ENCODE peak calls at places on chromosomes 4 and X, in four cellular contexts. One of them, this sample, is unnamed. For H3K4me1, the result is how much of the 10 kb centered on the place peaks cover.

GRCh38 chrX:136623400-136623799 is 24.6 kb upstream of the CD40LG start:
- DNase-seq in fibroblast of lung: no peak
- DNase-seq in IMR-90: no peak
- DNase-seq in breast epithelium: no peak
- DNase-seq in this sample: no peak

GRCh38 chr4:152620915-152621314 is 58.9 kb downstream of the TMEM154 start:
- DNase-seq in fibroblast of lung: no peak
- DNase-seq in IMR-90: no peak
- DNase-seq in breast epithelium: no peak
- DNase-seq in this sample: no peak

GRCh38 chr4:41260315-41260714 is 3.6 kb downstream of the UCHL1 start:
- DNase-seq in fibroblast of lung: no peak
- DNase-seq in IMR-90: no peak
- DNase-seq in breast epithelium: no peak
- DNase-seq in this sample: no peak

GRCh38 chr4:55768291-55768690 is 51.3 kb upstream of the EXOC1L start:
- DNase-seq in fibroblast of lung: peak
- DNase-seq in IMR-90: peak
- DNase-seq in breast epithelium: no peak
- DNase-seq in this sample: peak

GRCh38 chr4:44100456-44100855 is 348.2 kb downstream of the KCTD8 start:
- DNase-seq in fibroblast of lung: no peak
- DNase-seq in IMR-90: no peak
- DNase-seq in breast epithelium: no peak
- DNase-seq in this sample: no peak

GRCh38 chr4:137266511-137266910 is 265.8 kb downstream of the PCDH18 start:
- DNase-seq in fibroblast of lung: peak
- DNase-seq in IMR-90: no peak
- DNase-seq in breast epithelium: no peak
- DNase-seq in this sample: no peak

GRCh38 chr4:139234258-139234657 is 45.8 kb downstream of the MGARP start:
- DNase-seq in fibroblast of lung: no peak
- DNase-seq in IMR-90: no peak
- DNase-seq in breast epithelium: no peak
- DNase-seq in this sample: no peak

GRCh38 chrX:8971116-8971515 is 62.8 kb downstream of the FAM9B start:
- DNase-seq in fibroblast of lung: peak
- DNase-seq in IMR-90: peak
- DNase-seq in breast epithelium: no peak
- DNase-seq in this sample: no peak

GRCh38 chr4:20194079-20195013 is 57.4 kb upstream of the SLIT2 start:
- DNase-seq in fibroblast of lung: peak
- DNase-seq in IMR-90: peak
- DNase-seq in breast epithelium: no peak
- DNase-seq in this sample: peak

GRCh38 chrX:15873566-15873965 is 19.0 kb upstream of the AP1S2 start:
- DNase-seq in fibroblast of lung: peak
- DNase-seq in IMR-90: peak
- DNase-seq in breast epithelium: no peak
- DNase-seq in this sample: no peak

DNA sequence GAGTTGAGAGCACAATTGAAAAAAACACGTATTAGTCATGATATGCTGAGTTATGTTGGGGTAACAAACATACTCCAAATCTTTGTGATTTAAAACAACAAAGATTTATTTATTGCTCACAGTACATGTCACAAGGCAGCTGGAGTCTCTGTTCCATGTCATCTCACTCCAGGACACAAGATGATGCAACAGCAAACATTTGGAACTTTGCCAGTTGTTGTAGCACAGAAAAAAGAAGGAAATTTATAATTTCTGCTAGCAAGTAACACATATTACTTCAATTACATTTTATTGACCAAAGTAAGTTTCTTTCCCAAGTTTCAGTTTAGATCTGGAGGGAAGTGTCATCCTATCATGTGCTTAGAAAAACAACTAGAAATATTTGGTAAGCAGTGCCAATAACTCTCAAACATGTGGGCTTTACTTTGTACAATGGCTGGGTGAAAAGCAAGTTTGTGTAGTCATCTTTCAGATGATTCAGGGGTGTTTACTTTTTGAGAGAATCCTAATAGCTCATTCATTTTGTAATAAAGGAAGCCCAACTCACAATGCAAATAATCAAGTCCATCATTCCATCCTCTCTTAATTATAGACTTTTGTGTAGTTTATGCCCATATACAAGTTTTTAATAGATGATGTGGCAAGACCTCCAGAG is 452.3 kb downstream of the ZIC3 start:
- DNase-seq in fibroblast of lung: no peak
- DNase-seq in IMR-90: no peak
- DNase-seq in breast epithelium: no peak
- DNase-seq in this sample: no peak
- H3K27ac ChIP-seq in fibroblast of lung: no peak
- H3K27ac ChIP-seq in IMR-90: no peak
- H3K27ac ChIP-seq in breast epithelium: no peak
- H3K27ac ChIP-seq in this sample: no peak

GRCh38 chrX:24277405-24277804 is 36.5 kb downstream of the SUPT20HL2 start:
- DNase-seq in fibroblast of lung: no peak
- DNase-seq in IMR-90: no peak
- DNase-seq in breast epithelium: no peak
- DNase-seq in this sample: no peak

GRCh38 chrX:24271262-24271661 is 42.6 kb downstream of the SUPT20HL2 start:
- DNase-seq in fibroblast of lung: no peak
- DNase-seq in IMR-90: no peak
- DNase-seq in breast epithelium: no peak
- DNase-seq in this sample: no peak

GRCh38 chrX:24276011-24276410 is 37.9 kb downstream of the SUPT20HL2 start:
- DNase-seq in fibroblast of lung: no peak
- DNase-seq in IMR-90: no peak
- DNase-seq in breast epithelium: no peak
- DNase-seq in this sample: no peak
- TF ChIP-seq CTCF in fibroblast of lung: no peak
- TF ChIP-seq CTCF in IMR-90: no peak
- TF ChIP-seq CTCF in breast epithelium: no peak
- TF ChIP-seq CTCF in this sample: no peak

GRCh38 chr4:184811484-184812180 is 14.1 kb downstream of the ACSL1 start:
- DNase-seq in fibroblast of lung: no peak
- DNase-seq in IMR-90: no peak
- DNase-seq in breast epithelium: no peak
- DNase-seq in this sample: no peak
- H3K4me1 ChIP-seq in fibroblast of lung: under half
- H3K4me1 ChIP-seq in IMR-90: under half
- H3K4me1 ChIP-seq in breast epithelium: under half
- H3K4me1 ChIP-seq in this sample: under half

DNA sequence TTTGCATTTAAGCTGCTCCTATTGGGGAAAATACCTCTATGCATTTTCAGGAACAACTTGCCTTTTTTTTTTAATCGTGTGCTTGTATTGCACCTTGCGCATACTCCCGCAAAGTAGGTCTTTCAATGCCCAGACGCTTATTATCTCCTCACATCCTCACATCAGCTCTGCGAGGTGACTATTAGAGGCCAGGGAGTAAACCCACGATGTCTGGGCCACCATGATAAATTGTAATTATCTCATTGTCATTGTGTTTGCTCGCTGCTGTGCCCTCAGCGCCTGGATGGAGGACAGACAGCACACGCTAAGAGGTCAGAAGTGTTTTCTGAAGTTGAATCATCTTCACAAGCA is 974 bp upstream of the RELL1 start:
- DNase-seq in fibroblast of lung: no peak
- DNase-seq in IMR-90: no peak
- DNase-seq in breast epithelium: no peak
- DNase-seq in this sample: no peak
- H3K27ac ChIP-seq in fibroblast of lung: no peak
- H3K27ac ChIP-seq in IMR-90: no peak
- H3K27ac ChIP-seq in breast epithelium: peak
- H3K27ac ChIP-seq in this sample: no peak

GRCh38 chr4:114132199-114132598 is 152.8 kb upstream of the ARSJ start:
- DNase-seq in fibroblast of lung: no peak
- DNase-seq in IMR-90: no peak
- DNase-seq in breast epithelium: no peak
- DNase-seq in this sample: no peak

GRCh38 chr4:114137984-114138383 is 158.5 kb upstream of the ARSJ start:
- DNase-seq in fibroblast of lung: no peak
- DNase-seq in IMR-90: no peak
- DNase-seq in breast epithelium: no peak
- DNase-seq in this sample: no peak

GRCh38 chr4:114136067-114136466 is 156.6 kb upstream of the ARSJ start:
- DNase-seq in fibroblast of lung: peak
- DNase-seq in IMR-90: peak
- DNase-seq in breast epithelium: no peak
- DNase-seq in this sample: peak

DNA sequence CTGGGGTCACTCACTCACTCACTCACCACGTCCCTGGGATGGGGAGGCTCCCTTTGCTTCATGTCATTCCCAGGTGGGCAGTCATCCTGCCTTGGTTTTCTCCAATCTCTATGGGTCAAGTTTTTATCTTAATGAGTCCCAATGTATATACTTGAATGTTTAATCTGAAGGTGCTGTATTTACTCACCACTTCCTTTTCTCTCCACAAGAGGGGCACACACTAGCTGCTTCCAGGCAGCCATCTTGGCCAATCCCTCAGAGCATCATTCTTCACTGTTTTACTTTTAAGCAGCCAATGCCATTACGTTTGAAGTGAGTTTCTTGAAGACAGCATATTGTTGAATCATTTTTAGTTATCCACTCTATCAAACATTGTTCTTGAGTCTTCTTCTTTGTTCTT is 153.4 kb upstream of the ARSJ start:
- DNase-seq in fibroblast of lung: no peak
- DNase-seq in IMR-90: no peak
- DNase-seq in breast epithelium: no peak
- DNase-seq in this sample: no peak
- TF ChIP-seq CTCF in fibroblast of lung: peak
- TF ChIP-seq CTCF in IMR-90: peak
- TF ChIP-seq CTCF in breast epithelium: no peak
- TF ChIP-seq CTCF in this sample: peak

DNA sequence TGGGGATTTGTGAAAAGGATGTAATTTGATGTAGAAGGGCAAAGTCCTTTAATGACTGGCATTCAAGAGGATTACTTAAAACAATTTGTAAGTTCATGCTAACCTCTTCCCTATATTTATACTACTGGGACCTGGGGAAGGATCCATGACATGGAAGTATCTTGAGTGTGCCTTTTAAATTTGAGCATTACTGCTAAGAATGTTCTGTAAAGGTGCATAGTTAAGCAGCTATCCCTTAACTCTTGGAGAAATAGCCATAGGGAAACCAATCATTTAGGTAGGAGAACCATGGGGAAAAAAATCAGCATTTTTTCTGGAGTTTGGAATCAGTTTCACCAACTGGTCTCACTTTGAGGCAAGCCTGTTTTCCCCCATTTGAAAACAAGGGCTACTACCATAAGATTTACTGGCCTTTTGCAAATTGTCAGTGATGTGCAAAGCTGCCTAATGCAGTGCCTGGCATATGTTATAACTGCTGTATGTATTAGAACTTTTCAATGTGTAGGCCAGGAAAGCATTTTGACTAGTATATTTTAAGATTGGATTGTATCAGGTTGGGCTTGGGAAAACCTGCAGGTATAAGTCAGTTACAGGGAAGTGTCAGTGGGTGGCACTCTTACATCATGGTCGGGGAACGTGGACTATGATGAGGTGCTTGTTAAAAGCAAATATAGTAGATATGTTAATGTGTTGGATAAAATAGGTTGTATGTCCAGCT is 72.1 kb downstream of the PRSS12 start:
- DNase-seq in fibroblast of lung: peak
- DNase-seq in IMR-90: peak
- DNase-seq in breast epithelium: peak
- DNase-seq in this sample: peak
- H3K4me1 ChIP-seq in fibroblast of lung: under half
- H3K4me1 ChIP-seq in IMR-90: under half
- H3K4me1 ChIP-seq in breast epithelium: under half
- H3K4me1 ChIP-seq in this sample: under half